ENCODE peak calls at places on chromosome 2, in five cellular contexts. One of them, this sample, is unnamed.

GRCh38 chr2:186440506-186440905 is 45.6 kb upstream of the ZC3H15 start:
- DNase-seq in AG10803: no peak
- DNase-seq in stomach: no peak
- DNase-seq in foreskin fibroblast: no peak
- DNase-seq in esophagus squamous epithelium: no peak
- DNase-seq in this sample: no peak

GRCh38 chr2:216519154-216519762 is 20.6 kb downstream of the RPL37A start:
- DNase-seq in AG10803: peak; percentile 81
- DNase-seq in stomach: peak; percentile 80
- DNase-seq in foreskin fibroblast: peak; percentile 78
- DNase-seq in esophagus squamous epithelium: no peak
- DNase-seq in this sample: no peak

GRCh38 chr2:104412384-104412783 is 441.5 kb upstream of the POU3F3 start:
- DNase-seq in AG10803: peak; percentile 20
- DNase-seq in stomach: no peak
- DNase-seq in foreskin fibroblast: no peak
- DNase-seq in esophagus squamous epithelium: no peak
- DNase-seq in this sample: no peak

GRCh38 chr2:188305271-188305670 is 13.6 kb downstream of the GULP1 start:
- DNase-seq in AG10803: no peak
- DNase-seq in stomach: no peak
- DNase-seq in foreskin fibroblast: no peak
- DNase-seq in esophagus squamous epithelium: no peak
- DNase-seq in this sample: no peak

GRCh38 chr2:221731432-221731831 is 159.3 kb upstream of the EPHA4 start:
- DNase-seq in AG10803: no peak
- DNase-seq in stomach: no peak
- DNase-seq in foreskin fibroblast: no peak
- DNase-seq in esophagus squamous epithelium: no peak
- DNase-seq in this sample: peak; percentile 97

GRCh38 chr2:177554365-177554764 is 161.8 kb downstream of the AGPS start:
- DNase-seq in AG10803: no peak
- DNase-seq in stomach: no peak
- DNase-seq in foreskin fibroblast: no peak
- DNase-seq in esophagus squamous epithelium: no peak
- DNase-seq in this sample: no peak

GRCh38 chr2:74436804-74437695 is 4.7 kb downstream of the RTKN start:
- DNase-seq in AG10803: no peak
- DNase-seq in stomach: no peak
- DNase-seq in foreskin fibroblast: no peak
- DNase-seq in esophagus squamous epithelium: no peak
- DNase-seq in this sample: no peak

GRCh38 chr2:21118302-21118920 is 5.4 kb upstream of the TDRD15 start:
- DNase-seq in AG10803: peak; percentile 6
- DNase-seq in stomach: no peak
- DNase-seq in foreskin fibroblast: no peak
- DNase-seq in esophagus squamous epithelium: no peak
- DNase-seq in this sample: no peak

GRCh38 chr2:222302178-222303018 is 3.6 kb upstream of the PAX3 start:
- DNase-seq in AG10803: no peak
- DNase-seq in stomach: no peak
- DNase-seq in foreskin fibroblast: no peak
- DNase-seq in esophagus squamous epithelium: no peak
- DNase-seq in this sample: no peak

GRCh38 chr2:72137498-72138010 is 10.1 kb downstream of the CYP26B1 start:
- DNase-seq in AG10803: peak; percentile 25
- DNase-seq in stomach: peak; percentile 64
- DNase-seq in foreskin fibroblast: no peak
- DNase-seq in esophagus squamous epithelium: no peak
- DNase-seq in this sample: no peak

GRCh38 chr2:41966431-41966893 is 81.4 kb upstream of the PKDCC start:
- DNase-seq in AG10803: peak; percentile 99
- DNase-seq in stomach: peak; percentile 49
- DNase-seq in foreskin fibroblast: peak; percentile 89
- DNase-seq in esophagus squamous epithelium: peak; percentile 5
- DNase-seq in this sample: peak; percentile 89

GRCh38 chr2:95728878-95729511 is 137.2 kb downstream of the TRIM43 start:
- DNase-seq in AG10803: peak; percentile 88
- DNase-seq in stomach: peak; percentile 75
- DNase-seq in foreskin fibroblast: peak; percentile 81
- DNase-seq in esophagus squamous epithelium: no peak
- DNase-seq in this sample: peak; percentile 62

GRCh38 chr2:26899500-26900164 is 51.7 kb downstream of the DPYSL5 start:
- DNase-seq in AG10803: no peak
- DNase-seq in stomach: no peak
- DNase-seq in foreskin fibroblast: no peak
- DNase-seq in esophagus squamous epithelium: no peak
- DNase-seq in this sample: no peak

GRCh38 chr2:186614373-186614772 is 24.5 kb downstream of the ITGAV start:
- DNase-seq in AG10803: no peak
- DNase-seq in stomach: no peak
- DNase-seq in foreskin fibroblast: no peak
- DNase-seq in esophagus squamous epithelium: no peak
- DNase-seq in this sample: no peak

GRCh38 chr2:83196225-83196624 is 1262.9 kb downstream of the SUCLG1 start:
- DNase-seq in AG10803: peak; percentile 30
- DNase-seq in stomach: no peak
- DNase-seq in foreskin fibroblast: peak; percentile 20
- DNase-seq in esophagus squamous epithelium: no peak
- DNase-seq in this sample: no peak

GRCh38 chr2:108029912-108030311 is 43.6 kb downstream of the SLC5A7 start:
- DNase-seq in AG10803: no peak
- DNase-seq in stomach: no peak
- DNase-seq in foreskin fibroblast: no peak
- DNase-seq in esophagus squamous epithelium: no peak
- DNase-seq in this sample: no peak

GRCh38 chr2:231260442-231260841 is 62.0 kb downstream of the ARMC9 start:
- DNase-seq in AG10803: no peak
- DNase-seq in stomach: no peak
- DNase-seq in foreskin fibroblast: no peak
- DNase-seq in esophagus squamous epithelium: no peak
- DNase-seq in this sample: no peak

GRCh38 chr2:146804288-146804687 is 1040.5 kb upstream of the ACVR2A start:
- DNase-seq in AG10803: no peak
- DNase-seq in stomach: no peak
- DNase-seq in foreskin fibroblast: no peak
- DNase-seq in esophagus squamous epithelium: no peak
- DNase-seq in this sample: no peak

GRCh38 chr2:165015052-165015642 is 59.8 kb upstream of the SLC38A11 start:
- DNase-seq in AG10803: peak; percentile 57
- DNase-seq in stomach: peak; percentile 74
- DNase-seq in foreskin fibroblast: peak; percentile 38
- DNase-seq in esophagus squamous epithelium: no peak
- DNase-seq in this sample: no peak

GRCh38 chr2:53600835-53601234 is 166.8 kb upstream of the CHAC2 start:
- DNase-seq in AG10803: peak; percentile 2
- DNase-seq in stomach: no peak
- DNase-seq in foreskin fibroblast: no peak
- DNase-seq in esophagus squamous epithelium: no peak
- DNase-seq in this sample: no peak

GRCh38 chr2:36318547-36318946 is 37.0 kb upstream of the CRIM1 start:
- DNase-seq in AG10803: peak; percentile 21
- DNase-seq in stomach: no peak
- DNase-seq in foreskin fibroblast: no peak
- DNase-seq in esophagus squamous epithelium: no peak
- DNase-seq in this sample: no peak
- TF ChIP-seq CTCF in AG10803: peak; percentile 42
- TF ChIP-seq CTCF in stomach: no peak
- TF ChIP-seq CTCF in foreskin fibroblast: peak; percentile 16
- TF ChIP-seq CTCF in esophagus squamous epithelium: no peak
- TF ChIP-seq CTCF in this sample: peak; percentile 50

GRCh38 chr2:38218583-38218982 is 142.6 kb upstream of the CYP1B1 start:
- DNase-seq in AG10803: peak; percentile 40
- DNase-seq in stomach: no peak
- DNase-seq in foreskin fibroblast: peak; percentile 20
- DNase-seq in esophagus squamous epithelium: no peak
- DNase-seq in this sample: no peak

GRCh38 chr2:38217401-38218188 is 141.6 kb upstream of the CYP1B1 start:
- DNase-seq in AG10803: no peak
- DNase-seq in stomach: no peak
- DNase-seq in foreskin fibroblast: no peak
- DNase-seq in esophagus squamous epithelium: no peak
- DNase-seq in this sample: no peak

GRCh38 chr2:38215511-38215910 is 139.6 kb upstream of the CYP1B1 start:
- DNase-seq in AG10803: no peak
- DNase-seq in stomach: no peak
- DNase-seq in foreskin fibroblast: no peak
- DNase-seq in esophagus squamous epithelium: no peak
- DNase-seq in this sample: no peak

GRCh38 chr2:38215993-38216392 is 140.0 kb upstream of the CYP1B1 start:
- DNase-seq in AG10803: peak; percentile 79
- DNase-seq in stomach: no peak
- DNase-seq in foreskin fibroblast: peak; percentile 46
- DNase-seq in esophagus squamous epithelium: no peak
- DNase-seq in this sample: no peak

GRCh38 chr2:38216886-38217285 is 140.9 kb upstream of the CYP1B1 start:
- DNase-seq in AG10803: no peak
- DNase-seq in stomach: no peak
- DNase-seq in foreskin fibroblast: no peak
- DNase-seq in esophagus squamous epithelium: no peak
- DNase-seq in this sample: no peak
- H3K4me3 ChIP-seq in AG10803: no peak overlapping the region
- H3K4me3 ChIP-seq in stomach: no peak overlapping the region
- H3K4me3 ChIP-seq in foreskin fibroblast: no peak overlapping the region
- H3K4me3 ChIP-seq in esophagus squamous epithelium: no peak overlapping the region
- H3K4me3 ChIP-seq in this sample: no peak overlapping the region

GRCh38 chr2:10019174-10019971 is 24.0 kb upstream of the KLF11 start:
- DNase-seq in AG10803: peak; percentile 95
- DNase-seq in stomach: no peak
- DNase-seq in foreskin fibroblast: peak; percentile 56
- DNase-seq in esophagus squamous epithelium: no peak
- DNase-seq in this sample: no peak

GRCh38 chr2:10017313-10017941 is 25.9 kb upstream of the KLF11 start:
- DNase-seq in AG10803: no peak
- DNase-seq in stomach: no peak
- DNase-seq in foreskin fibroblast: no peak
- DNase-seq in esophagus squamous epithelium: no peak
- DNase-seq in this sample: no peak

GRCh38 chr2:10022041-10022421 is 21.3 kb upstream of the KLF11 start:
- DNase-seq in AG10803: no peak
- DNase-seq in stomach: no peak
- DNase-seq in foreskin fibroblast: no peak
- DNase-seq in esophagus squamous epithelium: no peak
- DNase-seq in this sample: no peak

GRCh38 chr2:10022464-10022863 is 20.9 kb upstream of the KLF11 start:
- DNase-seq in AG10803: no peak
- DNase-seq in stomach: no peak
- DNase-seq in foreskin fibroblast: no peak
- DNase-seq in esophagus squamous epithelium: no peak
- DNase-seq in this sample: no peak

GRCh38 chr2:10020001-10020400 is 23.3 kb upstream of the KLF11 start:
- DNase-seq in AG10803: no peak
- DNase-seq in stomach: no peak
- DNase-seq in foreskin fibroblast: no peak
- DNase-seq in esophagus squamous epithelium: no peak
- DNase-seq in this sample: no peak
- TF ChIP-seq CTCF in AG10803: no peak
- TF ChIP-seq CTCF in stomach: no peak
- TF ChIP-seq CTCF in foreskin fibroblast: no peak
- TF ChIP-seq CTCF in esophagus squamous epithelium: no peak
- TF ChIP-seq CTCF in this sample: no peak

GRCh38 chr2:19364014-19364413 is 5.6 kb upstream of the OSR1 start:
- DNase-seq in AG10803: no peak
- DNase-seq in stomach: no peak
- DNase-seq in foreskin fibroblast: no peak
- DNase-seq in esophagus squamous epithelium: no peak
- DNase-seq in this sample: no peak

GRCh38 chr2:19362652-19363473 is 4.4 kb upstream of the OSR1 start:
- DNase-seq in AG10803: peak; percentile 85
- DNase-seq in stomach: peak; percentile 78
- DNase-seq in foreskin fibroblast: peak; percentile 88
- DNase-seq in esophagus squamous epithelium: no peak
- DNase-seq in this sample: no peak

GRCh38 chr2:19362094-19362649 is 3.7 kb upstream of the OSR1 start:
- DNase-seq in AG10803: no peak
- DNase-seq in stomach: no peak
- DNase-seq in foreskin fibroblast: no peak
- DNase-seq in esophagus squamous epithelium: no peak
- DNase-seq in this sample: no peak

GRCh38 chr2:19365126-19365525 is 6.7 kb upstream of the OSR1 start:
- DNase-seq in AG10803: no peak
- DNase-seq in stomach: no peak
- DNase-seq in foreskin fibroblast: no peak
- DNase-seq in esophagus squamous epithelium: no peak
- DNase-seq in this sample: no peak

GRCh38 chr2:19363474-19363778 is 5.0 kb upstream of the OSR1 start:
- DNase-seq in AG10803: no peak
- DNase-seq in stomach: no peak
- DNase-seq in foreskin fibroblast: no peak
- DNase-seq in esophagus squamous epithelium: no peak
- DNase-seq in this sample: no peak
- H3K4me3 ChIP-seq in AG10803: peak overlapping the region; percentile 69
- H3K4me3 ChIP-seq in stomach: peak overlapping the region; percentile 49
- H3K4me3 ChIP-seq in foreskin fibroblast: peak overlapping the region; percentile 75
- H3K4me3 ChIP-seq in esophagus squamous epithelium: peak overlapping the region; percentile 57
- H3K4me3 ChIP-seq in this sample: peak overlapping the region; percentile 77

GRCh38 chr2:171723724-171724683 is 36.7 kb downstream of the DYNC1I2 start:
- DNase-seq in AG10803: peak; percentile 20
- DNase-seq in stomach: peak; percentile 41
- DNase-seq in foreskin fibroblast: peak; percentile 20
- DNase-seq in esophagus squamous epithelium: no peak
- DNase-seq in this sample: no peak
- TF ChIP-seq CTCF in AG10803: peak; percentile 16
- TF ChIP-seq CTCF in stomach: no peak
- TF ChIP-seq CTCF in foreskin fibroblast: no peak
- TF ChIP-seq CTCF in esophagus squamous epithelium: no peak
- TF ChIP-seq CTCF in this sample: peak; percentile 22

GRCh38 chr2:150569761-150570160 is 82.3 kb upstream of the RND3 start:
- DNase-seq in AG10803: no peak
- DNase-seq in stomach: no peak
- DNase-seq in foreskin fibroblast: no peak
- DNase-seq in esophagus squamous epithelium: no peak
- DNase-seq in this sample: no peak
- H3K4me3 ChIP-seq in AG10803: no peak overlapping the region
- H3K4me3 ChIP-seq in stomach: no peak overlapping the region
- H3K4me3 ChIP-seq in foreskin fibroblast: no peak overlapping the region
- H3K4me3 ChIP-seq in esophagus squamous epithelium: no peak overlapping the region
- H3K4me3 ChIP-seq in this sample: no peak overlapping the region

GRCh38 chr2:170486730-170487129 is 228.4 kb upstream of the SP5 start:
- DNase-seq in AG10803: no peak
- DNase-seq in stomach: no peak
- DNase-seq in foreskin fibroblast: no peak
- DNase-seq in esophagus squamous epithelium: no peak
- DNase-seq in this sample: no peak
- TF ChIP-seq CTCF in AG10803: no peak
- TF ChIP-seq CTCF in stomach: no peak
- TF ChIP-seq CTCF in foreskin fibroblast: no peak
- TF ChIP-seq CTCF in esophagus squamous epithelium: no peak
- TF ChIP-seq CTCF in this sample: peak; percentile 42

This sample was measured in epithelial cell of proximal tubule.